ENCODE peak calls at places on chromosome 20, in six cellular contexts. One of them, this sample, is unnamed.

GRCh38 chr20:53929974-53930650 is 140.3 kb downstream of the BCAS1 start:
- DNase-seq in K562: no peak
- DNase-seq in H1: no peak
- DNase-seq in HCT116: no peak
- DNase-seq in HepG2: no peak
- DNase-seq in GM12878: peak
- DNase-seq in this sample: no peak

GRCh38 chr20:3250091-3250504 is 11.1 kb upstream of the SLC4A11 start:
- DNase-seq in H1: no peak
- DNase-seq in HCT116: no peak
- DNase-seq in HepG2: peak
- DNase-seq in K562: peak
- DNase-seq in GM12878: no peak
- DNase-seq in this sample: peak

GRCh38 chr20:37816003-37816402 is 86.9 kb upstream of the VSTM2L start:
- DNase-seq in K562: no peak
- DNase-seq in H1: no peak
- DNase-seq in GM12878: no peak
- DNase-seq in HCT116: no peak
- DNase-seq in HepG2: no peak
- DNase-seq in this sample: no peak

GRCh38 chr20:40683221-40683893 is 5.7 kb downstream of the MAFB start:
- DNase-seq in HCT116: no peak
- DNase-seq in H1: no peak
- DNase-seq in K562: no peak
- DNase-seq in GM12878: no peak
- DNase-seq in HepG2: no peak
- DNase-seq in this sample: no peak

GRCh38 chr20:31675828-31676533 is 38.3 kb downstream of the COX4I2 start:
- DNase-seq in H1: no peak
- DNase-seq in HepG2: no peak
- DNase-seq in K562: peak
- DNase-seq in HCT116: no peak
- DNase-seq in GM12878: no peak
- DNase-seq in this sample: no peak

GRCh38 chr20:48324744-48325143 is 503.1 kb downstream of the PREX1 start:
- DNase-seq in H1: no peak
- DNase-seq in K562: no peak
- DNase-seq in HepG2: no peak
- DNase-seq in GM12878: no peak
- DNase-seq in HCT116: no peak
- DNase-seq in this sample: no peak

GRCh38 chr20:41669708-41670263 is 51.6 kb upstream of the CHD6 start:
- DNase-seq in K562: peak
- DNase-seq in H1: no peak
- DNase-seq in HCT116: no peak
- DNase-seq in HepG2: no peak
- DNase-seq in GM12878: no peak
- DNase-seq in this sample: no peak

GRCh38 chr20:19823971-19824370 is 65.9 kb downstream of the RIN2 start:
- DNase-seq in H1: no peak
- DNase-seq in K562: no peak
- DNase-seq in HCT116: no peak
- DNase-seq in HepG2: no peak
- DNase-seq in GM12878: no peak
- DNase-seq in this sample: no peak

GRCh38 chr20:47999166-47999565 is 213.9 kb upstream of the SULF2 start:
- DNase-seq in GM12878: no peak
- DNase-seq in HepG2: no peak
- DNase-seq in HCT116: no peak
- DNase-seq in H1: no peak
- DNase-seq in K562: no peak
- DNase-seq in this sample: no peak

GRCh38 chr20:16801919-16802651 is 53.9 kb downstream of the OTOR start:
- DNase-seq in HepG2: peak
- DNase-seq in H1: peak
- DNase-seq in HCT116: peak
- DNase-seq in K562: peak
- DNase-seq in GM12878: peak
- DNase-seq in this sample: peak

GRCh38 chr20:9442858-9443257 is 71.5 kb upstream of the LAMP5 start:
- DNase-seq in GM12878: peak
- DNase-seq in H1: no peak
- DNase-seq in HepG2: peak
- DNase-seq in HCT116: no peak
- DNase-seq in K562: no peak
- DNase-seq in this sample: peak

GRCh38 chr20:36941403-36941835 is 10.1 kb downstream of the SAMHD1 start:
- DNase-seq in HepG2: no peak
- DNase-seq in K562: no peak
- DNase-seq in GM12878: no peak
- DNase-seq in H1: no peak
- DNase-seq in HCT116: no peak
- DNase-seq in this sample: no peak

GRCh38 chr20:9348746-9349145 is 165.6 kb upstream of the LAMP5 start:
- DNase-seq in GM12878: no peak
- DNase-seq in HepG2: peak
- DNase-seq in K562: no peak
- DNase-seq in HCT116: no peak
- DNase-seq in H1: no peak
- DNase-seq in this sample: no peak

GRCh38 chr20:14644698-14645097 is 307.3 kb upstream of the FLRT3 start:
- DNase-seq in H1: no peak
- DNase-seq in HCT116: no peak
- DNase-seq in K562: no peak
- DNase-seq in GM12878: no peak
- DNase-seq in HepG2: no peak
- DNase-seq in this sample: no peak

GRCh38 chr20:38799248-38799647 is 6.2 kb upstream of the PPP1R16B start:
- DNase-seq in HCT116: no peak
- DNase-seq in H1: no peak
- DNase-seq in GM12878: no peak
- DNase-seq in K562: no peak
- DNase-seq in HepG2: no peak
- DNase-seq in this sample: no peak

GRCh38 chr20:9301129-9302072 is 213.0 kb upstream of the LAMP5 start:
- DNase-seq in K562: no peak
- DNase-seq in GM12878: no peak
- DNase-seq in H1: no peak
- DNase-seq in HCT116: peak
- DNase-seq in HepG2: peak
- DNase-seq in this sample: peak

GRCh38 chr20:3116341-3116740 is 31.8 kb upstream of the AVP start:
- DNase-seq in K562: no peak
- DNase-seq in HepG2: no peak
- DNase-seq in H1: no peak
- DNase-seq in HCT116: no peak
- DNase-seq in GM12878: no peak
- DNase-seq in this sample: no peak

GRCh38 chr20:44104807-44105517 is 82.0 kb downstream of the JPH2 start:
- DNase-seq in HepG2: no peak
- DNase-seq in GM12878: no peak
- DNase-seq in K562: no peak
- DNase-seq in HCT116: no peak
- DNase-seq in H1: no peak
- DNase-seq in this sample: no peak

GRCh38 chr20:24698189-24698588 is 228.8 kb downstream of the SYNDIG1 start:
- DNase-seq in K562: no peak
- DNase-seq in HCT116: no peak
- DNase-seq in HepG2: no peak
- DNase-seq in GM12878: no peak
- DNase-seq in H1: no peak
- DNase-seq in this sample: no peak

GRCh38 chr20:43564993-43565757 is 6.3 kb downstream of the SGK2 start:
- DNase-seq in GM12878: no peak
- DNase-seq in H1: no peak
- DNase-seq in HCT116: no peak
- DNase-seq in HepG2: no peak
- DNase-seq in K562: no peak
- DNase-seq in this sample: no peak

GRCh38 chr20:25078662-25079061 is 3.3 kb downstream of the VSX1 start:
- DNase-seq in HepG2: no peak
- DNase-seq in K562: no peak
- DNase-seq in HCT116: no peak
- DNase-seq in H1: no peak
- DNase-seq in GM12878: no peak
- DNase-seq in this sample: no peak

GRCh38 chr20:49412254-49412653 is 70.2 kb downstream of the KCNB1 start:
- DNase-seq in HCT116: no peak
- DNase-seq in GM12878: no peak
- DNase-seq in H1: no peak
- DNase-seq in HepG2: no peak
- DNase-seq in K562: no peak
- DNase-seq in this sample: no peak

GRCh38 chr20:10665027-10665561 is 8.7 kb downstream of the JAG1 start:
- DNase-seq in K562: no peak
- DNase-seq in HepG2: no peak
- DNase-seq in H1: no peak
- DNase-seq in HCT116: no peak
- DNase-seq in GM12878: no peak
- DNase-seq in this sample: no peak
- TF ChIP-seq JUND in K562: no peak
- TF ChIP-seq JUND in HepG2: no peak
- TF ChIP-seq JUND in H1: no peak
- TF ChIP-seq JUND in HCT116: no peak
- TF ChIP-seq JUND in GM12878: no peak
- TF ChIP-seq JUND in this sample: no peak

DNA sequence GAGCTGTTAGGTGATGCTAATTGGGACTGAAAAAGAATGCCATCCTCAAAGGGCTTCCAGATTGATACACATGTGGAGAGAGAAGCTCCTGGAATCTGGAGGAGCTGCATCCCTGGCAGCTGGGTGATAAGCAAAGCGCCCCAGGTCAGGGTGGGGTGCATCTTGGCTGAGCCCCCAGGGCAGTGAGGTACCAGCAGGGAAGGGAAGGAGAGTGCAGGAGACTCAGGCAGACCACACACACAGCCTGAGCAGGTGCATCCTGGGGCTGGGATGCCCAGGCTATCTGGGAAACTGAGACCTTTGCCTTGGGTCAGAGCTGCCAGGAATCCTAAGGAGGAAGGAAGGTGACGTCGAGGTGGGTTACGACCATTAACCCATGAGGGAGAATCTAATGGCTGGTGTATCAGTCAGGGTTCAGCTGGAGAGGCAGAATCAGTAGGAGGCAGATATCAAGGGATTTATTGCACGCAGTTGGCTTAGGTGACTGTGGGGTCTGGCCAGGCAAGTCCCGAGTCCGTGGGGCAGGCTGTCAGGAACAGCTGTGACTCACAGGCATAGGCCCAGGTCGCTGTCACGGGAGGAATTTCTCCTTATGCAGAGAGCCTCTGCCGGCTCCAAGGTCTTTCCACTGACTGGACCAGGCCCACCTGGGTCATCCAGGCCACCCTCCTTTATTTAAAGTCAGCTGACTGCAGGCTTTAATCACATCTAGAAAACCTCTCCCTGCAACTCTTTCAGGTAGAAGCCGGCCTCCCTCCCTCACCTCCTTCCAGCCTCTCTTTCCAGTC is 261.1 kb downstream of the BMP7 start:
- DNase-seq in K562: no peak
- DNase-seq in H1: no peak
- DNase-seq in HepG2: no peak
- DNase-seq in HCT116: no peak
- DNase-seq in GM12878: no peak
- DNase-seq in this sample: no peak
- TF ChIP-seq JUND in K562: no peak
- TF ChIP-seq JUND in H1: no peak
- TF ChIP-seq JUND in HepG2: no peak
- TF ChIP-seq JUND in HCT116: no peak
- TF ChIP-seq JUND in GM12878: no peak
- TF ChIP-seq JUND in this sample: no peak

DNA sequence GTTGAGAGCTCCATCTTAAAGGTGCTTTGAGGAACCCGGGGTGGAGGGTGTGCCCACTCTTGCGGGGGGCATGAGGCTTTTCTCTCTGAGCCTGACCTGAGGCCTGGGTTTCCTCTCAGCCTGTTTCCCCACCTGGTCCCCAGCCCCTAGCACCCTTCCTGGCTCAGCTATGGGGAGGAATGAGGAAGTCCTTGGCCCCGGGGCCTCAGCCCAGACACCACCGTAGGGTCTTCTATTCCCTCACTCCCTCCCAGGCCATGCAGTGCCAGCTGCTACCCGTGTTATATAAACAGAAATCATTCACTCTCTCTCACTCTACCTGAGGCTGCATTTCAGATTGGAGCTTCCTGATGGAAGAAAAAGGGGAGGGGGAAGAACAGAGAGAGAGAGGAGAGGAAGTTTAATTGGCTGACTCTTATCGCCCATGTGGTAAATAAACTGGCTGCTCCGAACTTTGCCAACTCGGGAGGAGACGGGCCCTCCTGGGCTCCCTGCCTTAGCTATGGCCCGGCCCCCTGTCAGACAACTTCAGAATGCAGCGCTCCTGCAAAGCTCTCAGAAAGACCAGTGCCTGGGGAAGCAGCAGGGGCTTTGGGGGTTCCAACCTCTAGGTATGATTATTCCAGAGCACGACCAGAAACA is 2.8 kb downstream of the CDH22 start:
- DNase-seq in H1: no peak
- DNase-seq in HepG2: no peak
- DNase-seq in GM12878: no peak
- DNase-seq in K562: no peak
- DNase-seq in HCT116: no peak
- DNase-seq in this sample: no peak
- TF ChIP-seq JUND in H1: no peak
- TF ChIP-seq JUND in HepG2: no peak
- TF ChIP-seq JUND in GM12878: no peak
- TF ChIP-seq JUND in K562: no peak
- TF ChIP-seq JUND in HCT116: no peak
- TF ChIP-seq JUND in this sample: no peak

DNA sequence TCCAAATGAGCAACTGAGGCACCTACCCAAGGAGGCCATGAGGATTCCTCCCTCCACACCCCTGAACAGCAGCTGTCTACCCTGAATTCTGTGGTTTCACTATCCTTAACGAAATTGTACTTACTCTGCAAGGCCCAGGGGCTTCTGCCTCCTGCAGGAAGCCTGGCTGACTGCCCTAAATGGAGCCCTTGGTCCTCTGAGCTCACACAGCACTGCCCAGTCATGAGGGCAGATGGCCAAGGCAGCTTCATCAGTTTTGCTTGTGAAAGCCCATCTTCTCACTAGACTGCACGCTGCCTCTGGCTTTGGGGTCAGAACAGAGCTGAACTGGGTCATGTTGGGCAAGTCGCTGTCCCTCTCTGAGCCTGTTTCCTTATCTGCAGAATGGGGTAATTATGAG is 26.4 kb upstream of the SIRPA start:
- DNase-seq in GM12878: no peak
- DNase-seq in K562: no peak
- DNase-seq in H1: no peak
- DNase-seq in HepG2: no peak
- DNase-seq in HCT116: no peak
- DNase-seq in this sample: no peak
- TF ChIP-seq JUND in GM12878: no peak
- TF ChIP-seq JUND in K562: no peak
- TF ChIP-seq JUND in H1: no peak
- TF ChIP-seq JUND in HepG2: no peak
- TF ChIP-seq JUND in HCT116: no peak
- TF ChIP-seq JUND in this sample: no peak